ENCODE peak calls at places on chromosomes 7 and 10, in seven cellular contexts. T is stomach, V is endothelial cell of umbilical vein, F is sigmoid colon, E is spleen, H is Panc1, G is K562. W is an unnamed sample.

GRCh38 chr7:97305589-97305988 is 188.1 kb downstream of the SDHAF3 start:
- DNase-seq in T (no peak), H (no peak), V (no peak), G (no peak), F (no peak), E (no peak), W (no peak)

GRCh38 chr10:124912487-124912886 is 29.4 kb upstream of the ZRANB1 start:
- DNase-seq in F (no peak), H (no peak), G (no peak), V (no peak), E (no peak), T (no peak), W (no peak)

GRCh38 chr10:107576746-107577145 is 412.2 kb upstream of the SORCS1 start:
- DNase-seq in E (no peak), V (no peak), F (no peak), H (no peak), T (peak), G (no peak), W (no peak)

GRCh38 chr7:106646256-106646655 is 14.7 kb downstream of the CCDC71L start:
- DNase-seq in H (no peak), T (no peak), F (no peak), G (no peak), E (no peak), V (no peak), W (no peak)

GRCh38 chr10:29068302-29068701 is 220.6 kb upstream of the LYZL1 start:
- DNase-seq in G (no peak), F (no peak), H (no peak), V (no peak), E (no peak), T (no peak), W (no peak)

GRCh38 chr10:60441515-60441914 is 51.8 kb upstream of the ANK3 start:
- DNase-seq in F (no peak), G (no peak), E (no peak), T (no peak), H (no peak), V (peak), W (peak)

GRCh38 chr7:21076054-21076453 is 289.4 kb upstream of the SP8 start:
- DNase-seq in G (no peak), F (no peak), H (no peak), E (no peak), V (no peak), T (no peak), W (no peak)

GRCh38 chr10:20489961-20490360 is 407.1 kb downstream of the NEBL start:
- DNase-seq in G (no peak), V (no peak), T (no peak), F (no peak), E (no peak), H (no peak), W (no peak)

GRCh38 chr7:3063016-3063753 is 19.5 kb upstream of the CARD11 start:
- DNase-seq in V (no peak), H (no peak), F (no peak), G (no peak), E (peak), T (no peak), W (no peak)

GRCh38 chr10:132806126-132807061 is 20.4 kb upstream of the NKX6-2 start:
- DNase-seq in E (peak), F (peak), G (no peak), V (no peak), H (no peak), T (peak), W (no peak)

GRCh38 chr7:36262286-36262685 is 109.2 kb downstream of the EEPD1 start:
- DNase-seq in G (no peak), H (no peak), E (no peak), F (no peak), V (no peak), T (no peak), W (no peak)

GRCh38 chr7:128387663-128388485 is 21.9 kb downstream of the IMPDH1 start:
- DNase-seq in V (peak), G (peak), H (peak), F (peak), T (peak), E (peak), W (no peak)

GRCh38 chr10:71260622-71261325 is 48.4 kb downstream of the UNC5B start:
- DNase-seq in V (no peak), F (no peak), H (no peak), E (no peak), T (no peak), G (no peak), W (no peak)

GRCh38 chr7:158858592-158859503 is 2.5 kb downstream of the DYNC2I1 start:
- DNase-seq in G (no peak), H (no peak), V (no peak), E (no peak), T (no peak), F (peak), W (no peak)

GRCh38 chr7:127995157-127995865 is 35.9 kb downstream of the LRRC4 start:
- DNase-seq in E (no peak), G (no peak), H (no peak), V (no peak), T (no peak), F (no peak), W (no peak)

GRCh38 chr10:28991326-28991725 is 297.5 kb upstream of the LYZL1 start:
- DNase-seq in F (no peak), E (no peak), T (no peak), H (no peak), V (no peak), G (no peak), W (no peak)

GRCh38 chr10:71597821-71598498 is 121.6 kb downstream of the C10orf105 start:
- DNase-seq in H (no peak), V (no peak), E (peak), F (peak), T (no peak), G (peak), W (no peak)

GRCh38 chr10:122554576-122554975 is 6.0 kb upstream of the DMBT1 start:
- DNase-seq in V (no peak), G (no peak), H (no peak), T (no peak), E (no peak), F (no peak), W (no peak)

GRCh38 chr10:70558871-70559810 is 43.4 kb downstream of the PRF1 start:
- DNase-seq in E (peak), H (no peak), F (peak), G (peak), V (peak), T (peak), W (no peak)

GRCh38 chr10:129966831-129967578 is 2.9 kb upstream of the EBF3 start:
- DNase-seq in V (no peak), H (no peak), T (no peak), G (no peak), E (peak), F (peak), W (no peak)

GRCh38 chr10:17257466-17258321 is 29.7 kb downstream of the VIM start:
- DNase-seq in V (peak), H (no peak), F (no peak), E (no peak), T (peak), G (peak), W (peak)

GRCh38 chr7:139118234-139118802 is 8.8 kb upstream of the ZC3HAV1 start:
- DNase-seq in T (no peak), E (no peak), V (peak), F (no peak), G (peak), H (peak), W (no peak)

GRCh38 chr7:134311807-134312206 is 4.9 kb downstream of the SLC35B4 start:
- DNase-seq in T (no peak), H (no peak), V (no peak), F (no peak), E (no peak), G (no peak), W (no peak)

GRCh38 chr7:47389171-47389922 is 192.6 kb downstream of the TNS3 start:
- DNase-seq in E (no peak), T (peak), G (no peak), H (no peak), V (no peak), F (peak), W (no peak)

GRCh38 chr10:102291221-102291905 is 46.0 kb downstream of the GBF1 start:
- DNase-seq in H (no peak), T (no peak), G (no peak), E (no peak), V (no peak), F (no peak), W (no peak)

GRCh38 chr7:158549176-158549833 is 38.3 kb downstream of the PTPRN2 start:
- DNase-seq in F (no peak), G (no peak), E (peak), T (peak), H (no peak), V (no peak), W (no peak)

GRCh38 chr7:74275401-74275881 is 13.8 kb upstream of the CLIP2 start:
- DNase-seq in H (no peak), G (peak), F (no peak), E (no peak), V (peak), T (no peak), W (no peak)

GRCh38 chr10:129467346-129468119 is 492 bp downstream of the MGMT start:
- DNase-seq in E (no peak), V (peak), G (no peak), H (no peak), F (peak), T (no peak), W (no peak)

DNA sequence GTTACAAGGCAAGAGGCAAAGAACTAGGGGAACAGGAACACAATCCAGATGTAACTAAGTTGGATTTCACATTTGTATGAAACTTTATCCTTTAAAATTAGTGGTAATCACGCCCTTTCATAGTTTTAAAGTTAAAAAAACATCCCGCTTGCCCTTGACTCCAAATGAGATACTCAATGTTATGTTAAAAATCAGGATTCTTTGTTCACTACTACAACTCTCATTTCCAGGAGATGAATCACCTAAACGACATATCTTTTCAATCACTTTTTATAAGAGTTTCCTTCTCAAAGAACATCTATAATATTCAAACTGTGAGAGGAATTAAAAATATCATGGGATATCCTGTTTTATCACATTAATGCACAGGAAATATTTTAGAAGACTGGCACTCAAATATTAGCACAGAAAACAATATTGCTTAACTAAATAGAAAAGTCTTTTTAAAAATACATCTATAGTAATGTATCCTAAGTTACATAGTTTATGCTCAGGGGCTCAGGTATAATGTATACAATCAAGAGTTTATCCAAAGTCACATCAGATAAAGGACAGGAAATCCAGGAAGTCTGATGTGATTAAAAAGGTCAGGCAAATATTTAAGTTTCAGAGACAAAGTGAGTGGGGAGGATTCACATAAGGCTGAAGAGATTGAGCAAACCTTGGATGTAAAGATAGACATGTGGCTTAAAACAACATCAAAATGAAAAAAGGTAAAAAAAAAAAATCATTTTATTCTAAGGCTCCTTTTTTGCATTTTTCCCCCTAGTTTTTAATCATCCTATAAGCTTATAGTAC is 41.9 kb downstream of the CADPS2 start:
- DNase-seq in G (no peak), H (no peak), E (no peak), V (peak), T (no peak), F (no peak), W (no peak)
- H3K27ac ChIP-seq in G (no peak), H (no peak), E (no peak), V (peak), T (no peak), F (no peak), W (no peak)

DNA sequence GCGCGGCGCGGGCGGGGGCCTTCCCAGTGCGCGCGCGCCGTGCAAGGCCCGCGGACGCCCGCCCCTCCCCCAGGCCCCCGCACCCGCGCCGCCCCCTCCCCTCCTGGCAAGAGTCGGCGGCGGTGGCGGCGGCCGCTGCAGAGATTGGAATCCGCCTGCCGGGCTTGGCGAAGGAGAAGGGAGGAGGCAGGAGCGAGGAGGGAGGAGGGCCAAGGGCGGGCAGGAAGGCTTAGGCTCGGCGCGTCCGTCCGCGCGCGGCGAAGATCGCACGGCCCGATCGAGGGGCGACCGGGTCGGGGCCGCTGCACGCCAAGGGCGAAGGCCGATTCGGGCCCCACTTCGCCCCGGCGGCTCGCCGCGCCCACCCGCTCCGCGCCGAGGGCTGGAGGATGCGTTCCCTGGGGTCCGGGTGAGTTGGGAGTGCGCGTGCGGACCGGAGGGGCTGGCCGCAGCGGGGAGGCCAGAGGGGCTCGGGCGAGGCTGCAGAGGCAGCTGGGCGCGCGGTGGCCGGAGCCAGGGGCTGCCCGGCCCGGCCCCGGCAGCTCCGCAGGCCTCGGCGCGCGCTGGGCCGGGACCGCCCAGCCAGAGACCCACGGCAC is at the start of gene BMPR1A:
- DNase-seq in V (no peak), F (no peak), T (peak), G (peak), E (no peak), H (no peak), W (no peak)
- TF ChIP-seq POLR2AphosphoS5 in V (no peak), F (peak), T (peak), G (no peak), E (peak), H (no peak), W (no peak)

DNA sequence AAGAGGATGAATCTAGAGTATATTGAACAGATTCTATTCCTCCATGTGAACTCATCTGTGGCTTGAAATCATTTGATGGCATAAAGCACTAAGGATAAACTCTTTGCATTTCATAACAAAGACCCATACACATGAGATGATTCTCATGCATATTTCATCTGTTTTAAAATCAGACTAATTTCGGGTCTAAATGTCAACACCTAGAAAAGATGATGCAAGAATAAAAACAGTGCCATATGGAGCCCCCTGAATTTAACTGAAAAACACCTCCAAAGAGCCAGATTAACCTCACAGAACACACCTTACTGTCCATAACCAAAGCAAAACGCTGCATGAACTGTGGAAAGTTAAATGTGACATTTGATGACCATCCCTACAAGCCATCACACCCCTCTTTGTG is 59.7 kb downstream of the ELAPOR2 start:
- DNase-seq in F (no peak), E (no peak), T (no peak), H (no peak), G (no peak), V (no peak), W (no peak)
- H3K27ac ChIP-seq in F (no peak), E (no peak), T (no peak), H (no peak), G (no peak), V (no peak), W (no peak)

GRCh38 chr10:118966131-118967125 is 63.1 kb upstream of the NANOS1 start:
- DNase-seq in H (no peak), G (no peak), V (no peak), T (no peak), E (no peak), F (no peak), W (no peak)
- TF ChIP-seq POLR2AphosphoS5 in H (no peak), G (no peak), V (no peak), T (no peak), E (no peak), F (no peak), W (no peak)

DNA sequence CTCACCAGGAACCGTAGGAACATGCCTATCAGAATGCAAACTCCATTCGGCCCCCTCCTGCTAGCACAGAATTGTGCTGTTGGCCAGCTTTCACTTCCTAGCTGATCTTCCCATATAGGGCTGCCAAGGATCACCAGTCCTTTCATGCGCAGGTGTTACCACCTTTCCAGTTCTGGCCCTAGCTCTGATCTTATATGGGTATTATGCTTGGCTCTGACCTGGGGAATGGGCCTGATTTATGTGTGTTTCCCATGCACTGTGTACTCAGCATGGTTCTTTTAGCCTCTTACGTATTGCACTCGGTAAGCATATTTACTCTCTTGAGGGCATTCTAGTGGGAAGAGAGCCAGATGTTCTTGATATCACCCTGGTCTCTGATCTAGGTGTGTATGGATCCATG is 11.1 kb downstream of the SLC35G1 start:
- DNase-seq in T (no peak), E (no peak), H (no peak), G (no peak), F (no peak), V (no peak), W (no peak)
- H3K27ac ChIP-seq in T (no peak), E (no peak), H (no peak), G (no peak), F (no peak), V (no peak), W (no peak)

W was measured in SK-N-MC.